ENCODE peak calls at places on chromosomes 12 and 14, in nine cellular contexts. I, G, T, F, O, A, N, W and X are unnamed samples.

GRCh38 chr12:110244829-110245228 is 36.2 kb upstream of the ATP2A2 start:
- DNase-seq in G (no peak), O (no peak), I (no peak), N (no peak), A (no peak), W (no peak), T (no peak), F (no peak), X (peak)

GRCh38 chr14:83826838-83827237 is 1703.1 kb upstream of the FLRT2 start:
- DNase-seq in G (no peak), T (no peak), A (no peak), F (no peak), I (no peak), N (no peak), W (no peak), O (no peak), X (no peak)

GRCh38 chr12:85036736-85037135 is 585 bp downstream of the LRRIQ1 start:
- DNase-seq in F (no peak), N (no peak), A (no peak), T (no peak), O (no peak), G (no peak), W (no peak), I (peak), X (no peak)

GRCh38 chr12:3157581-3158328 is 80.6 kb downstream of the TSPAN9 start:
- DNase-seq in W (no peak), I (no peak), A (no peak), G (no peak), F (no peak), O (no peak), T (no peak), N (no peak), X (no peak)

GRCh38 chr12:124386059-124386458 is 91.2 kb downstream of the RFLNA start:
- DNase-seq in W (no peak), T (peak), F (no peak), O (no peak), N (no peak), G (no peak), I (no peak), A (no peak), X (peak)

GRCh38 chr12:72293701-72294100 is 21.5 kb downstream of the TRHDE start:
- DNase-seq in O (no peak), G (no peak), T (no peak), A (no peak), F (no peak), I (no peak), N (no peak), W (no peak), X (no peak)

GRCh38 chr12:2431810-2432209 is 363.0 kb upstream of the FKBP4 start:
- DNase-seq in T (no peak), N (no peak), A (no peak), I (no peak), O (peak), W (peak), G (no peak), F (no peak), X (no peak)

GRCh38 chr12:1220127-1221092 is 229.4 kb downstream of the ERC1 start:
- DNase-seq in A (peak), N (peak), T (no peak), F (no peak), W (no peak), I (no peak), G (no peak), O (no peak), X (no peak)

GRCh38 chr14:36086629-36087380 is 89.7 kb downstream of the PTCSC3 start:
- DNase-seq in T (no peak), O (no peak), F (no peak), I (no peak), N (no peak), G (no peak), A (no peak), W (no peak), X (no peak)

GRCh38 chr14:20986811-20987210 is 3.0 kb upstream of the METTL17 start:
- DNase-seq in F (peak), I (peak), O (peak), W (peak), N (no peak), G (no peak), T (no peak), A (no peak), X (peak)

GRCh38 chr12:53060721-53061276 is 10.9 kb downstream of the TNS2 start:
- DNase-seq in N (no peak), I (no peak), G (no peak), O (no peak), W (peak), T (peak), A (peak), F (peak), X (no peak)

GRCh38 chr12:114063435-114063834 is 97.3 kb upstream of the RBM19 start:
- DNase-seq in G (no peak), W (no peak), A (no peak), T (no peak), N (no peak), O (no peak), F (no peak), I (no peak), X (no peak)

GRCh38 chr14:100121643-100122480 is 37.6 kb downstream of the DEGS2 start:
- DNase-seq in I (no peak), G (no peak), N (no peak), W (no peak), T (no peak), F (no peak), A (no peak), O (peak), X (no peak)

GRCh38 chr14:72559227-72559626 is 334.7 kb downstream of the DPF3 start:
- DNase-seq in F (no peak), T (no peak), A (no peak), G (no peak), W (no peak), O (no peak), N (no peak), I (no peak), X (no peak)

GRCh38 chr12:53560386-53560785 is 53.1 kb upstream of the NPFF start:
- DNase-seq in G (no peak), O (no peak), W (no peak), I (no peak), N (no peak), F (no peak), A (no peak), T (peak), X (no peak)

GRCh38 chr14:52918486-52918885 is 32.4 kb downstream of the FERMT2 start:
- DNase-seq in N (no peak), W (no peak), T (no peak), G (no peak), I (no peak), A (no peak), O (peak), F (no peak), X (no peak)

GRCh38 chr12:133063556-133063955 is 17.2 kb upstream of the ZNF140 start:
- DNase-seq in O (no peak), W (no peak), F (no peak), I (no peak), T (no peak), N (no peak), G (no peak), A (no peak), X (no peak)

GRCh38 chr12:85367886-85368385 is 87.9 kb downstream of the ALX1 start:
- DNase-seq in I (no peak), O (no peak), W (no peak), A (no peak), N (no peak), G (no peak), T (no peak), F (no peak), X (no peak)

GRCh38 chr12:108853426-108853825 is 4.0 kb downstream of the SSH1 start:
- DNase-seq in I (no peak), G (no peak), F (no peak), A (no peak), T (no peak), N (no peak), W (no peak), O (no peak), X (no peak)

GRCh38 chr14:34714320-34715107 is at the start of gene CFL2:
- DNase-seq in F (peak), G (peak), N (peak), I (peak), O (peak), A (peak), T (peak), W (peak), X (peak)

GRCh38 chr14:22484638-22485037 is 104.4 kb downstream of the DAD1 start:
- DNase-seq in A (no peak), T (no peak), W (no peak), O (no peak), N (no peak), G (no peak), F (no peak), I (no peak), X (peak)

GRCh38 chr12:57751788-57752667 is at the start of gene CDK4:
- DNase-seq in I (peak), O (peak), F (peak), G (peak), T (peak), N (peak), A (peak), W (peak), X (peak)

GRCh38 chr12:112419269-112420133 is 754 bp downstream of the PTPN11 start:
- DNase-seq in I (peak), T (peak), F (peak), W (peak), N (peak), G (no peak), A (peak), O (no peak), X (peak)

GRCh38 chr12:80966001-80966400 is 28.3 kb upstream of the LIN7A start:
- DNase-seq in O (no peak), N (no peak), I (no peak), W (no peak), G (no peak), A (no peak), T (no peak), F (no peak), X (no peak)

GRCh38 chr12:109761631-109761950 is 48.0 kb downstream of the FAM222A start:
- DNase-seq in A (peak), T (no peak), G (no peak), W (peak), I (no peak), O (no peak), F (no peak), N (no peak), X (no peak)

GRCh38 chr12:132766380-132767085 is 4.9 kb upstream of the ANKLE2 start:
- DNase-seq in N (no peak), F (peak), W (peak), T (peak), O (no peak), A (peak), G (no peak), I (no peak), X (peak)

GRCh38 chr12:22409071-22409951 is 74.8 kb upstream of the ST8SIA1 start:
- DNase-seq in T (peak), I (no peak), F (no peak), O (no peak), A (no peak), G (no peak), W (no peak), N (no peak), X (no peak)

GRCh38 chr12:57810450-57810849 is 8.1 kb downstream of the AVIL start:
- DNase-seq in O (peak), G (no peak), T (no peak), I (no peak), F (no peak), A (no peak), W (no peak), N (no peak), X (no peak)

GRCh38 chr12:24111591-24111990 is 162.1 kb upstream of the SOX5 start:
- DNase-seq in O (no peak), F (no peak), G (no peak), I (no peak), A (no peak), T (no peak), W (no peak), N (no peak), X (no peak)

GRCh38 chr14:34060747-34061050 is 109.8 kb upstream of the EGLN3 start:
- DNase-seq in T (no peak), O (no peak), W (no peak), I (no peak), N (no peak), F (no peak), G (no peak), A (no peak), X (no peak)

GRCh38 chr14:77123381-77124344 is 17.9 kb downstream of the ZDHHC22 start:
- DNase-seq in T (peak), A (peak), I (no peak), W (peak), O (no peak), F (peak), N (peak), G (peak), X (peak)

GRCh38 chr12:72673853-72674252 is 401.7 kb downstream of the TRHDE start:
- DNase-seq in A (no peak), W (no peak), G (no peak), T (no peak), F (no peak), N (no peak), I (no peak), O (no peak), X (no peak)

GRCh38 chr12:16189849-16190248 is 87.6 kb downstream of the SLC15A5 start:
- DNase-seq in A (no peak), O (peak), W (no peak), N (no peak), F (no peak), I (no peak), G (no peak), T (no peak), X (no peak)

GRCh38 chr14:68704736-68705720 is 87.8 kb downstream of the ZFP36L1 start:
- DNase-seq in F (peak), G (no peak), W (peak), N (peak), O (no peak), A (no peak), I (no peak), T (peak), X (no peak)

GRCh38 chr14:102131741-102132140 is 8.0 kb upstream of the WDR20 start:
- DNase-seq in O (no peak), F (no peak), N (no peak), T (no peak), G (no peak), I (no peak), A (no peak), W (no peak), X (no peak)

GRCh38 chr14:36268957-36269734 is 51.3 kb downstream of the MBIP start:
- DNase-seq in A (no peak), T (no peak), W (no peak), N (no peak), I (no peak), F (no peak), G (no peak), O (no peak), X (no peak)

GRCh38 chr14:33986804-33987203 is 35.9 kb upstream of the EGLN3 start:
- DNase-seq in N (no peak), G (no peak), O (peak), I (peak), T (no peak), W (no peak), A (no peak), F (no peak), X (no peak)

GRCh38 chr14:99850705-99851104 is 57.5 kb downstream of the EML1 start:
- DNase-seq in G (no peak), O (no peak), T (no peak), I (no peak), F (no peak), W (no peak), N (no peak), A (no peak), X (no peak)

GRCh38 chr12:106953352-106954260 is 2.1 kb upstream of the TMEM263 start:
- DNase-seq in N (no peak), I (no peak), T (no peak), G (no peak), F (no peak), A (no peak), O (no peak), W (no peak), X (no peak)

GRCh38 chr12:106954462-106955376 is 988 bp upstream of the TMEM263 start:
- DNase-seq in F (peak), O (peak), I (no peak), G (no peak), A (no peak), W (peak), T (peak), N (peak), X (peak)

GRCh38 chr12:106957617-106958016 is 1.9 kb downstream of the TMEM263 start:
- DNase-seq in G (no peak), W (no peak), O (peak), T (no peak), I (no peak), F (no peak), N (no peak), A (no peak), X (no peak)

GRCh38 chr12:106956048-106956935 is 585 bp downstream of the TMEM263 start:
- DNase-seq in T (peak), F (peak), G (no peak), A (peak), N (peak), I (peak), O (peak), W (peak), X (peak)

DNA sequence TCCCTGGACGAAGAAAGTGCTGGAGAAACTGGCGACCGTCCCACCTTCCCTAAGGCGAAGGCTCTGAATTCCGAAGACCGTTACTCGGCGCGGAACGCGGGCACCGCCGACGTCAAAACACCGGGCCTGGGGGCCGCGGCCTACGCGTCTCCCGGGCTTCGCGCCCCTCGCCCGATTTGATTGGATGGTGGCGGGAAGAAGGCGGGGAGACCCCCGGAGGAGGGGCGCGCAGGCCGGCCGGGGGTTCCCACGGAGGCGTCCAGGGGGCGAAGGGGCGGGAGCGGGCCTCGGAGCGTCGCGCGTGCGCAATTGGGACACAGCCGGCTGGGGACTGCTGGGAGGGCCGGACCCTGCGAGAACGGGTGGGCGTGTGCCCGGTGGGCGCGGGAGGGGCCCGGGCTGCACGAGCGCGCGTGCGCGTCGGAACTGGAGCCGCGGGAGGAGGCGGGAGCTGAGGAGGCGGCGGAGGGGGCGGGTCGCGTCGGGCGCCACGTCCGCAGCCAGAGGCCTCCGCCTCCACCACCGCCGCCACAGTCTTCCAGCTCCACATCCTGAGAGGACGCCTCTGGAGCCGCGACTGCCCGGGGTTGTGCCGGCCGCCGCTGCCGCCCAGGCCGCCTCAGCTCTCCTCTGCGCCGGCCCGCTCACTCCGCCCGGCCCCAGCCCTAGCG is at the start of gene TMEM263:
- DNase-seq in I (peak), A (peak), T (peak), W (peak), O (peak), N (peak), G (peak), F (peak), X (peak)
- TF ChIP-seq POLR2A in I (peak), A (no peak), T (peak), W (peak), O (no peak), N (peak), G (no peak), F (no peak), X (peak)

GRCh38 chr14:67239582-67239981 is 1.7 kb upstream of the PALS1 start:
- DNase-seq in I (no peak), F (no peak), G (no peak), O (no peak), N (no peak), W (no peak), T (no peak), A (no peak), X (no peak)

GRCh38 chr14:67240168-67240932 is 885 bp upstream of the PALS1 start:
- DNase-seq in O (peak), W (peak), A (peak), T (peak), G (no peak), N (peak), I (peak), F (peak), X (peak)

GRCh38 chr14:67241416-67242362 is at the start of gene PALS1:
- DNase-seq in O (no peak), F (peak), A (no peak), T (peak), W (peak), N (no peak), I (peak), G (no peak), X (no peak)

GRCh38 chr14:67237591-67237990 is 3.6 kb upstream of the PALS1 start:
- DNase-seq in A (no peak), I (no peak), W (no peak), F (no peak), G (no peak), T (no peak), O (no peak), N (no peak), X (no peak)

DNA sequence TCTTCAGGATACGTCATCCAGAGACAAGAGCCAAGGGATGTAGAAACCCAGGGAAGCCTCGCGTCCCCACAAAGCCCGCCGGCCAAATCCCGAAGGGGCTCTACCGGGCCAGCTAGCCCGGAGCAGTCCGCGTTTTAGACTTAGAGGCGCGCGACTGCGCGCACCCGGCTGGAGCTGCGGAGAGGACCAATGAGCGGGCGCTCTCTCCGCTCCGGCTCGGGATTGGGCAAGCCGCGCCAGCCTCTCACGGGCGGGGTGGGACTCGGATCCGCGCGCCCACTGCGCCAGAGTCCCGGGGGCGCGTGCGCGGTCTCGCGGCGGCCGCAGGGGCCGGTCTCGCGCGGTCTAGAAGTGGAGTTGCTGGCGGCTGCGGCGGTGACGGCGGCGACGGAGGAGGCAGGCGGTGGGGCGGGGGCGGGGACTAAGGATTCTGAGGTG is 238 bp upstream of the PALS1 start:
- DNase-seq in I (peak), W (peak), G (peak), T (peak), F (peak), O (peak), N (peak), A (peak), X (peak)
- TF ChIP-seq POLR2A in I (peak), W (peak), G (no peak), T (no peak), F (no peak), O (peak), N (peak), A (no peak), X (no peak)

GRCh38 chr12:120259418-120260202 is 5.9 kb downstream of the PXN start:
- DNase-seq in T (no peak), O (no peak), F (peak), N (no peak), W (no peak), I (no peak), G (no peak), A (no peak), X (peak)
- TF ChIP-seq POLR2A in T (no peak), O (no peak), F (no peak), N (no peak), W (no peak), I (no peak), G (no peak), A (no peak), X (no peak)

GRCh38 chr12:89708793-89709156 is at the start of gene ATP2B1:
- DNase-seq in A (peak), N (peak), G (peak), T (peak), F (peak), O (peak), I (peak), W (peak), X (peak)
- TF ChIP-seq POLR2A in A (no peak), N (peak), G (no peak), T (peak), F (no peak), O (peak), I (no peak), W (peak), X (peak)

DNA sequence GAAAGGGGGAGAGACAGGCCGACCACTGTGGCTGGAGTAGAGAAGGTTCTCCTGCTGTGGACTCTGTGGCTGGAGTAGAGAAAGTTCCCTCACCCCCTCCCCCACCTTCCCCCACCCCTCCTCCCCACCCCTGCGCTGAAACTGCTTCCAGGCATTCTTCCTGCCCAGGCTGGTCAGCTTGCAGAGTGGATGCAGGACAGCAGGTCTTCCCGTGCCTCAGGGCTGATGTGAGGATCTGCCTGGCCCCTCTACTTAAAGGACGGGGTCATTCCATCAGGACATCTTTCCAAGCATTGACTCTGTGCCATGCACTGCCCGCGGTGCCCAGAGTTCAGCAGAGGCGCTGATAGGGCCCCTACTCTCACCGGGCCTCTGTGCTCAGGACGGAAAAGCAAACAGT is 13.2 kb upstream of the RIMBP2 start:
- DNase-seq in O (no peak), G (no peak), T (no peak), N (no peak), F (no peak), A (no peak), W (no peak), I (no peak), X (no peak)
- TF ChIP-seq POLR2A in O (no peak), G (no peak), T (no peak), N (no peak), F (no peak), A (no peak), W (no peak), I (no peak), X (no peak)